ENCODE peak calls at places on chromosomes 5 and 9, in ten cellular contexts. One of them, this sample, is unnamed.

GRCh38 chr5:96459313-96460109 is 26.5 kb upstream of the PCSK1 start:
- DNase-seq in naive B cell: no peak
- DNase-seq in T-helper 1 cell: no peak
- DNase-seq in HEK293T: no peak
- DNase-seq in GM12865: no peak
- DNase-seq in HT1080: no peak
- DNase-seq in MM.1S: no peak
- DNase-seq in T-helper 2 cell: no peak
- DNase-seq in activated effector memory CD4-positive, alpha-beta T cell treated with anti-CD3 and anti-CD28 coated beads, Interleukin-2, amount 50 U/mL, for 16 hours: no peak
- DNase-seq in GM23248: no peak
- DNase-seq in this sample: no peak

GRCh38 chr9:74281674-74282073 is 215.5 kb upstream of the RORB start:
- DNase-seq in GM12865: peak
- DNase-seq in HT1080: no peak
- DNase-seq in activated effector memory CD4-positive, alpha-beta T cell treated with anti-CD3 and anti-CD28 coated beads, Interleukin-2, amount 50 U/mL, for 16 hours: no peak
- DNase-seq in T-helper 2 cell: no peak
- DNase-seq in GM23248: no peak
- DNase-seq in naive B cell: no peak
- DNase-seq in MM.1S: peak
- DNase-seq in T-helper 1 cell: no peak
- DNase-seq in HEK293T: peak
- DNase-seq in this sample: no peak

GRCh38 chr9:3980771-3981170 is 319.1 kb downstream of the GLIS3 start:
- DNase-seq in naive B cell: no peak
- DNase-seq in GM12865: no peak
- DNase-seq in MM.1S: no peak
- DNase-seq in HT1080: no peak
- DNase-seq in activated effector memory CD4-positive, alpha-beta T cell treated with anti-CD3 and anti-CD28 coated beads, Interleukin-2, amount 50 U/mL, for 16 hours: no peak
- DNase-seq in T-helper 2 cell: no peak
- DNase-seq in GM23248: peak
- DNase-seq in T-helper 1 cell: no peak
- DNase-seq in HEK293T: no peak
- DNase-seq in this sample: no peak

GRCh38 chr5:147733075-147733474 is 49.5 kb downstream of the JAKMIP2 start:
- DNase-seq in GM12865: no peak
- DNase-seq in GM23248: no peak
- DNase-seq in T-helper 2 cell: no peak
- DNase-seq in HEK293T: no peak
- DNase-seq in activated effector memory CD4-positive, alpha-beta T cell treated with anti-CD3 and anti-CD28 coated beads, Interleukin-2, amount 50 U/mL, for 16 hours: no peak
- DNase-seq in HT1080: no peak
- DNase-seq in naive B cell: no peak
- DNase-seq in MM.1S: no peak
- DNase-seq in T-helper 1 cell: no peak
- DNase-seq in this sample: no peak

GRCh38 chr5:37668524-37669047 is 171.3 kb downstream of the GDNF start:
- DNase-seq in naive B cell: no peak
- DNase-seq in GM12865: no peak
- DNase-seq in HT1080: peak
- DNase-seq in T-helper 1 cell: no peak
- DNase-seq in GM23248: peak
- DNase-seq in MM.1S: no peak
- DNase-seq in T-helper 2 cell: no peak
- DNase-seq in activated effector memory CD4-positive, alpha-beta T cell treated with anti-CD3 and anti-CD28 coated beads, Interleukin-2, amount 50 U/mL, for 16 hours: no peak
- DNase-seq in HEK293T: peak
- DNase-seq in this sample: no peak

GRCh38 chr9:1125741-1126140 is 75.6 kb downstream of the DMRT2 start:
- DNase-seq in naive B cell: no peak
- DNase-seq in activated effector memory CD4-positive, alpha-beta T cell treated with anti-CD3 and anti-CD28 coated beads, Interleukin-2, amount 50 U/mL, for 16 hours: no peak
- DNase-seq in T-helper 1 cell: no peak
- DNase-seq in HEK293T: no peak
- DNase-seq in HT1080: peak
- DNase-seq in GM23248: peak
- DNase-seq in GM12865: no peak
- DNase-seq in MM.1S: no peak
- DNase-seq in T-helper 2 cell: no peak
- DNase-seq in this sample: no peak

GRCh38 chr5:54654211-54654610 is 136.7 kb downstream of the SNX18 start:
- DNase-seq in MM.1S: no peak
- DNase-seq in HT1080: no peak
- DNase-seq in activated effector memory CD4-positive, alpha-beta T cell treated with anti-CD3 and anti-CD28 coated beads, Interleukin-2, amount 50 U/mL, for 16 hours: no peak
- DNase-seq in T-helper 1 cell: no peak
- DNase-seq in T-helper 2 cell: no peak
- DNase-seq in GM12865: no peak
- DNase-seq in naive B cell: no peak
- DNase-seq in HEK293T: no peak
- DNase-seq in GM23248: peak
- DNase-seq in this sample: no peak

GRCh38 chr9:85258823-85259370 is 482.9 kb downstream of the AGTPBP1 start:
- DNase-seq in T-helper 2 cell: no peak
- DNase-seq in HEK293T: peak
- DNase-seq in T-helper 1 cell: no peak
- DNase-seq in activated effector memory CD4-positive, alpha-beta T cell treated with anti-CD3 and anti-CD28 coated beads, Interleukin-2, amount 50 U/mL, for 16 hours: no peak
- DNase-seq in naive B cell: no peak
- DNase-seq in MM.1S: peak
- DNase-seq in GM23248: peak
- DNase-seq in HT1080: peak
- DNase-seq in GM12865: peak
- DNase-seq in this sample: no peak

GRCh38 chr5:92050970-92051369 is 667.9 kb upstream of the ARRDC3 start:
- DNase-seq in T-helper 2 cell: no peak
- DNase-seq in T-helper 1 cell: no peak
- DNase-seq in MM.1S: no peak
- DNase-seq in activated effector memory CD4-positive, alpha-beta T cell treated with anti-CD3 and anti-CD28 coated beads, Interleukin-2, amount 50 U/mL, for 16 hours: no peak
- DNase-seq in naive B cell: no peak
- DNase-seq in GM23248: no peak
- DNase-seq in GM12865: no peak
- DNase-seq in HEK293T: no peak
- DNase-seq in HT1080: no peak
- DNase-seq in this sample: no peak

GRCh38 chr9:4306066-4306787 is 6.4 kb upstream of the GLIS3 start:
- DNase-seq in MM.1S: no peak
- DNase-seq in T-helper 2 cell: no peak
- DNase-seq in GM23248: peak
- DNase-seq in naive B cell: no peak
- DNase-seq in HEK293T: no peak
- DNase-seq in HT1080: peak
- DNase-seq in T-helper 1 cell: no peak
- DNase-seq in GM12865: no peak
- DNase-seq in activated effector memory CD4-positive, alpha-beta T cell treated with anti-CD3 and anti-CD28 coated beads, Interleukin-2, amount 50 U/mL, for 16 hours: no peak
- DNase-seq in this sample: no peak

GRCh38 chr9:28927711-28928110 is 1354.4 kb upstream of the C9orf72 start:
- DNase-seq in HEK293T: no peak
- DNase-seq in HT1080: no peak
- DNase-seq in activated effector memory CD4-positive, alpha-beta T cell treated with anti-CD3 and anti-CD28 coated beads, Interleukin-2, amount 50 U/mL, for 16 hours: no peak
- DNase-seq in T-helper 1 cell: no peak
- DNase-seq in T-helper 2 cell: no peak
- DNase-seq in GM23248: no peak
- DNase-seq in MM.1S: no peak
- DNase-seq in naive B cell: no peak
- DNase-seq in GM12865: no peak
- DNase-seq in this sample: no peak

GRCh38 chr9:131266301-131267229 is 9.7 kb downstream of the FAM78A start:
- DNase-seq in T-helper 2 cell: no peak
- DNase-seq in MM.1S: no peak
- DNase-seq in HT1080: no peak
- DNase-seq in GM23248: no peak
- DNase-seq in activated effector memory CD4-positive, alpha-beta T cell treated with anti-CD3 and anti-CD28 coated beads, Interleukin-2, amount 50 U/mL, for 16 hours: peak
- DNase-seq in T-helper 1 cell: no peak
- DNase-seq in naive B cell: no peak
- DNase-seq in GM12865: no peak
- DNase-seq in HEK293T: no peak
- DNase-seq in this sample: peak

GRCh38 chr5:169538935-169539334 is 44.6 kb upstream of the SPDL1 start:
- DNase-seq in activated effector memory CD4-positive, alpha-beta T cell treated with anti-CD3 and anti-CD28 coated beads, Interleukin-2, amount 50 U/mL, for 16 hours: no peak
- DNase-seq in T-helper 1 cell: no peak
- DNase-seq in T-helper 2 cell: no peak
- DNase-seq in GM12865: no peak
- DNase-seq in GM23248: no peak
- DNase-seq in HEK293T: no peak
- DNase-seq in naive B cell: no peak
- DNase-seq in MM.1S: no peak
- DNase-seq in HT1080: no peak
- DNase-seq in this sample: no peak

GRCh38 chr5:150181035-150181434 is 8.8 kb upstream of the SLC6A7 start:
- DNase-seq in MM.1S: no peak
- DNase-seq in T-helper 1 cell: no peak
- DNase-seq in GM23248: peak
- DNase-seq in GM12865: no peak
- DNase-seq in HT1080: peak
- DNase-seq in HEK293T: no peak
- DNase-seq in T-helper 2 cell: no peak
- DNase-seq in activated effector memory CD4-positive, alpha-beta T cell treated with anti-CD3 and anti-CD28 coated beads, Interleukin-2, amount 50 U/mL, for 16 hours: no peak
- DNase-seq in naive B cell: no peak
- DNase-seq in this sample: no peak

GRCh38 chr9:33439731-33440130 is 7.7 kb downstream of the AQP3 start:
- DNase-seq in HT1080: no peak
- DNase-seq in T-helper 1 cell: no peak
- DNase-seq in naive B cell: no peak
- DNase-seq in GM12865: no peak
- DNase-seq in MM.1S: no peak
- DNase-seq in GM23248: peak
- DNase-seq in activated effector memory CD4-positive, alpha-beta T cell treated with anti-CD3 and anti-CD28 coated beads, Interleukin-2, amount 50 U/mL, for 16 hours: no peak
- DNase-seq in HEK293T: no peak
- DNase-seq in T-helper 2 cell: no peak
- DNase-seq in this sample: no peak

GRCh38 chr5:134451618-134452505 is 40.2 kb upstream of the CDKN2AIPNL start:
- DNase-seq in HEK293T: no peak
- DNase-seq in GM12865: no peak
- DNase-seq in T-helper 2 cell: no peak
- DNase-seq in HT1080: peak
- DNase-seq in naive B cell: no peak
- DNase-seq in activated effector memory CD4-positive, alpha-beta T cell treated with anti-CD3 and anti-CD28 coated beads, Interleukin-2, amount 50 U/mL, for 16 hours: no peak
- DNase-seq in T-helper 1 cell: no peak
- DNase-seq in MM.1S: no peak
- DNase-seq in GM23248: peak
- DNase-seq in this sample: no peak

GRCh38 chr9:75712690-75713089 is 177.8 kb upstream of the PCSK5 start:
- DNase-seq in T-helper 2 cell: no peak
- DNase-seq in GM23248: no peak
- DNase-seq in T-helper 1 cell: no peak
- DNase-seq in HT1080: no peak
- DNase-seq in naive B cell: no peak
- DNase-seq in GM12865: no peak
- DNase-seq in activated effector memory CD4-positive, alpha-beta T cell treated with anti-CD3 and anti-CD28 coated beads, Interleukin-2, amount 50 U/mL, for 16 hours: no peak
- DNase-seq in HEK293T: no peak
- DNase-seq in MM.1S: no peak
- DNase-seq in this sample: no peak

GRCh38 chr5:17620627-17621026 is 10.4 kb downstream of the TAF11L12 start:
- DNase-seq in naive B cell: no peak
- DNase-seq in activated effector memory CD4-positive, alpha-beta T cell treated with anti-CD3 and anti-CD28 coated beads, Interleukin-2, amount 50 U/mL, for 16 hours: no peak
- DNase-seq in GM23248: no peak
- DNase-seq in MM.1S: no peak
- DNase-seq in GM12865: no peak
- DNase-seq in T-helper 2 cell: no peak
- DNase-seq in T-helper 1 cell: no peak
- DNase-seq in HT1080: no peak
- DNase-seq in HEK293T: peak
- DNase-seq in this sample: no peak

GRCh38 chr9:78354324-78354973 is 57.5 kb downstream of the PSAT1 start:
- DNase-seq in activated effector memory CD4-positive, alpha-beta T cell treated with anti-CD3 and anti-CD28 coated beads, Interleukin-2, amount 50 U/mL, for 16 hours: no peak
- DNase-seq in T-helper 1 cell: no peak
- DNase-seq in MM.1S: no peak
- DNase-seq in GM12865: no peak
- DNase-seq in T-helper 2 cell: no peak
- DNase-seq in HEK293T: no peak
- DNase-seq in naive B cell: no peak
- DNase-seq in GM23248: no peak
- DNase-seq in HT1080: no peak
- DNase-seq in this sample: no peak

GRCh38 chr5:181024245-181025029 is 15.6 kb upstream of the BTNL9 start:
- DNase-seq in naive B cell: no peak
- DNase-seq in GM12865: no peak
- DNase-seq in T-helper 2 cell: no peak
- DNase-seq in MM.1S: no peak
- DNase-seq in HEK293T: no peak
- DNase-seq in activated effector memory CD4-positive, alpha-beta T cell treated with anti-CD3 and anti-CD28 coated beads, Interleukin-2, amount 50 U/mL, for 16 hours: no peak
- DNase-seq in T-helper 1 cell: no peak
- DNase-seq in GM23248: no peak
- DNase-seq in HT1080: no peak
- DNase-seq in this sample: no peak

GRCh38 chr5:79512692-79513518 is 1.0 kb downstream of the HOMER1 start:
- DNase-seq in HT1080: peak
- DNase-seq in HEK293T: peak
- DNase-seq in GM23248: peak
- DNase-seq in MM.1S: no peak
- DNase-seq in activated effector memory CD4-positive, alpha-beta T cell treated with anti-CD3 and anti-CD28 coated beads, Interleukin-2, amount 50 U/mL, for 16 hours: no peak
- DNase-seq in T-helper 2 cell: no peak
- DNase-seq in naive B cell: no peak
- DNase-seq in T-helper 1 cell: no peak
- DNase-seq in GM12865: peak
- DNase-seq in this sample: peak

GRCh38 chr5:133423618-133424282 is 188.6 kb downstream of the FSTL4 start:
- DNase-seq in MM.1S: peak
- DNase-seq in GM23248: peak
- DNase-seq in GM12865: peak
- DNase-seq in HT1080: peak
- DNase-seq in T-helper 2 cell: peak
- DNase-seq in activated effector memory CD4-positive, alpha-beta T cell treated with anti-CD3 and anti-CD28 coated beads, Interleukin-2, amount 50 U/mL, for 16 hours: peak
- DNase-seq in naive B cell: peak
- DNase-seq in HEK293T: peak
- DNase-seq in T-helper 1 cell: peak
- DNase-seq in this sample: peak

GRCh38 chr9:94014845-94015244 is 59.7 kb upstream of the BARX1 start:
- DNase-seq in activated effector memory CD4-positive, alpha-beta T cell treated with anti-CD3 and anti-CD28 coated beads, Interleukin-2, amount 50 U/mL, for 16 hours: no peak
- DNase-seq in HT1080: no peak
- DNase-seq in naive B cell: no peak
- DNase-seq in GM12865: no peak
- DNase-seq in HEK293T: no peak
- DNase-seq in GM23248: no peak
- DNase-seq in T-helper 1 cell: no peak
- DNase-seq in T-helper 2 cell: no peak
- DNase-seq in MM.1S: no peak
- DNase-seq in this sample: no peak

GRCh38 chr5:131303537-131303936 is 39.7 kb downstream of the CDC42SE2 start:
- DNase-seq in MM.1S: no peak
- DNase-seq in GM23248: peak
- DNase-seq in HEK293T: no peak
- DNase-seq in T-helper 1 cell: no peak
- DNase-seq in naive B cell: no peak
- DNase-seq in activated effector memory CD4-positive, alpha-beta T cell treated with anti-CD3 and anti-CD28 coated beads, Interleukin-2, amount 50 U/mL, for 16 hours: no peak
- DNase-seq in GM12865: no peak
- DNase-seq in HT1080: no peak
- DNase-seq in T-helper 2 cell: no peak
- DNase-seq in this sample: no peak

GRCh38 chr9:34592895-34593601 is 3.5 kb upstream of the CNTFR start:
- DNase-seq in activated effector memory CD4-positive, alpha-beta T cell treated with anti-CD3 and anti-CD28 coated beads, Interleukin-2, amount 50 U/mL, for 16 hours: no peak
- DNase-seq in T-helper 1 cell: no peak
- DNase-seq in GM12865: no peak
- DNase-seq in MM.1S: no peak
- DNase-seq in naive B cell: no peak
- DNase-seq in GM23248: peak
- DNase-seq in HT1080: no peak
- DNase-seq in T-helper 2 cell: no peak
- DNase-seq in HEK293T: no peak
- DNase-seq in this sample: no peak

GRCh38 chr5:67358186-67358585 is 161.6 kb upstream of the CD180 start:
- DNase-seq in T-helper 2 cell: no peak
- DNase-seq in GM23248: peak
- DNase-seq in HEK293T: no peak
- DNase-seq in activated effector memory CD4-positive, alpha-beta T cell treated with anti-CD3 and anti-CD28 coated beads, Interleukin-2, amount 50 U/mL, for 16 hours: no peak
- DNase-seq in GM12865: no peak
- DNase-seq in HT1080: no peak
- DNase-seq in naive B cell: no peak
- DNase-seq in MM.1S: no peak
- DNase-seq in T-helper 1 cell: no peak
- DNase-seq in this sample: no peak

GRCh38 chr5:143495823-143496275 is 92.4 kb upstream of the NR3C1 start:
- DNase-seq in T-helper 1 cell: no peak
- DNase-seq in naive B cell: no peak
- DNase-seq in GM23248: peak
- DNase-seq in activated effector memory CD4-positive, alpha-beta T cell treated with anti-CD3 and anti-CD28 coated beads, Interleukin-2, amount 50 U/mL, for 16 hours: no peak
- DNase-seq in MM.1S: no peak
- DNase-seq in T-helper 2 cell: no peak
- DNase-seq in HT1080: peak
- DNase-seq in GM12865: no peak
- DNase-seq in HEK293T: no peak
- DNase-seq in this sample: no peak

GRCh38 chr5:78627766-78628165 is 20.8 kb downstream of the LHFPL2 start:
- DNase-seq in activated effector memory CD4-positive, alpha-beta T cell treated with anti-CD3 and anti-CD28 coated beads, Interleukin-2, amount 50 U/mL, for 16 hours: no peak
- DNase-seq in HEK293T: no peak
- DNase-seq in T-helper 2 cell: no peak
- DNase-seq in MM.1S: no peak
- DNase-seq in naive B cell: no peak
- DNase-seq in GM23248: peak
- DNase-seq in HT1080: no peak
- DNase-seq in GM12865: no peak
- DNase-seq in T-helper 1 cell: no peak
- DNase-seq in this sample: no peak